ENCODE peak calls at places on chromosomes 12 and 14, in five cellular contexts. One of them, this sample, is unnamed. For H3K9me3, the result is how much of the 10 kb centered on the place peaks cover.

GRCh38 chr14:31059152-31059924 is 33.2 kb upstream of the STRN3 start:
- DNase-seq in PC-3: peak
- DNase-seq in cardiac muscle cell: no peak
- DNase-seq in lung: peak
- DNase-seq in A549: peak
- DNase-seq in this sample: no peak

GRCh38 chr12:879641-880040 is 69.9 kb downstream of the RAD52 start:
- DNase-seq in PC-3: no peak
- DNase-seq in cardiac muscle cell: no peak
- DNase-seq in A549: no peak
- DNase-seq in lung: no peak
- DNase-seq in this sample: no peak

GRCh38 chr12:44372259-44372658 is 503.9 kb downstream of the NELL2 start:
- DNase-seq in PC-3: peak
- DNase-seq in cardiac muscle cell: no peak
- DNase-seq in lung: no peak
- DNase-seq in A549: no peak
- DNase-seq in this sample: no peak

GRCh38 chr14:73620268-73620667 is 8.0 kb downstream of the ACOT6 start:
- DNase-seq in A549: no peak
- DNase-seq in PC-3: no peak
- DNase-seq in lung: no peak
- DNase-seq in cardiac muscle cell: no peak
- DNase-seq in this sample: no peak

GRCh38 chr12:70230934-70231606 is 12.2 kb upstream of the CNOT2 start:
- DNase-seq in A549: no peak
- DNase-seq in lung: no peak
- DNase-seq in PC-3: no peak
- DNase-seq in cardiac muscle cell: no peak
- DNase-seq in this sample: no peak

GRCh38 chr12:42130670-42131402 is 13.8 kb downstream of the GXYLT1 start:
- DNase-seq in lung: peak
- DNase-seq in cardiac muscle cell: no peak
- DNase-seq in PC-3: peak
- DNase-seq in A549: no peak
- DNase-seq in this sample: no peak

GRCh38 chr14:35028435-35028834 is 17.6 kb upstream of the FAM177A1 start:
- DNase-seq in cardiac muscle cell: no peak
- DNase-seq in lung: no peak
- DNase-seq in PC-3: no peak
- DNase-seq in A549: no peak
- DNase-seq in this sample: no peak

GRCh38 chr14:88424573-88424972 is 39.1 kb downstream of the SPATA7 start:
- DNase-seq in lung: no peak
- DNase-seq in PC-3: peak
- DNase-seq in A549: no peak
- DNase-seq in cardiac muscle cell: no peak
- DNase-seq in this sample: no peak

GRCh38 chr12:91191516-91192111 is 9.0 kb upstream of the DCN start:
- DNase-seq in A549: no peak
- DNase-seq in lung: no peak
- DNase-seq in PC-3: no peak
- DNase-seq in cardiac muscle cell: no peak
- DNase-seq in this sample: no peak

GRCh38 chr14:54676822-54677708 is 110.1 kb downstream of the SAMD4A start:
- DNase-seq in A549: peak
- DNase-seq in cardiac muscle cell: no peak
- DNase-seq in lung: no peak
- DNase-seq in PC-3: peak
- DNase-seq in this sample: no peak

GRCh38 chr14:65927871-65928270 is 515.3 kb downstream of the FUT8 start:
- DNase-seq in A549: no peak
- DNase-seq in cardiac muscle cell: no peak
- DNase-seq in lung: no peak
- DNase-seq in PC-3: no peak
- DNase-seq in this sample: peak

GRCh38 chr14:21252149-21252548 is 17.1 kb downstream of the HNRNPC start:
- DNase-seq in cardiac muscle cell: no peak
- DNase-seq in PC-3: no peak
- DNase-seq in lung: no peak
- DNase-seq in A549: no peak
- DNase-seq in this sample: no peak

GRCh38 chr14:89444044-89444443 is 27.0 kb upstream of the FOXN3 start:
- DNase-seq in PC-3: no peak
- DNase-seq in lung: no peak
- DNase-seq in cardiac muscle cell: no peak
- DNase-seq in A549: no peak
- DNase-seq in this sample: peak

GRCh38 chr12:43158126-43158525 is 393.9 kb downstream of the ADAMTS20 start:
- DNase-seq in A549: no peak
- DNase-seq in cardiac muscle cell: no peak
- DNase-seq in lung: no peak
- DNase-seq in PC-3: no peak
- DNase-seq in this sample: no peak

GRCh38 chr14:105600939-105601359 is 74.6 kb downstream of the TMEM121 start:
- DNase-seq in cardiac muscle cell: no peak
- DNase-seq in PC-3: no peak
- DNase-seq in A549: no peak
- DNase-seq in lung: no peak
- DNase-seq in this sample: no peak

GRCh38 chr14:105602243-105602750 is 75.9 kb downstream of the TMEM121 start:
- DNase-seq in lung: no peak
- DNase-seq in A549: no peak
- DNase-seq in cardiac muscle cell: no peak
- DNase-seq in PC-3: no peak
- DNase-seq in this sample: no peak

GRCh38 chr14:105601360-105602242 is 75.2 kb downstream of the TMEM121 start:
- DNase-seq in lung: no peak
- DNase-seq in cardiac muscle cell: no peak
- DNase-seq in A549: no peak
- DNase-seq in PC-3: no peak
- DNase-seq in this sample: no peak

GRCh38 chr14:105605501-105606304 is 79.3 kb downstream of the TMEM121 start:
- DNase-seq in lung: no peak
- DNase-seq in PC-3: no peak
- DNase-seq in A549: no peak
- DNase-seq in cardiac muscle cell: no peak
- DNase-seq in this sample: no peak

GRCh38 chr14:105602799-105603763 is 76.7 kb downstream of the TMEM121 start:
- DNase-seq in A549: no peak
- DNase-seq in PC-3: no peak
- DNase-seq in lung: no peak
- DNase-seq in cardiac muscle cell: no peak
- DNase-seq in this sample: no peak
- H3K9me3 ChIP-seq in A549: under half
- H3K9me3 ChIP-seq in PC-3: under half
- H3K9me3 ChIP-seq in lung: under half
- H3K9me3 ChIP-seq in cardiac muscle cell: under half
- H3K9me3 ChIP-seq in this sample: under half

GRCh38 chr12:10153271-10154144 is 18.4 kb downstream of the OLR1 start:
- DNase-seq in lung: peak
- DNase-seq in cardiac muscle cell: peak
- DNase-seq in A549: peak
- DNase-seq in PC-3: peak
- DNase-seq in this sample: peak
- H3K4me3 ChIP-seq in lung: peak
- H3K4me3 ChIP-seq in cardiac muscle cell: peak
- H3K4me3 ChIP-seq in A549: peak
- H3K4me3 ChIP-seq in PC-3: peak
- H3K4me3 ChIP-seq in this sample: peak

DNA sequence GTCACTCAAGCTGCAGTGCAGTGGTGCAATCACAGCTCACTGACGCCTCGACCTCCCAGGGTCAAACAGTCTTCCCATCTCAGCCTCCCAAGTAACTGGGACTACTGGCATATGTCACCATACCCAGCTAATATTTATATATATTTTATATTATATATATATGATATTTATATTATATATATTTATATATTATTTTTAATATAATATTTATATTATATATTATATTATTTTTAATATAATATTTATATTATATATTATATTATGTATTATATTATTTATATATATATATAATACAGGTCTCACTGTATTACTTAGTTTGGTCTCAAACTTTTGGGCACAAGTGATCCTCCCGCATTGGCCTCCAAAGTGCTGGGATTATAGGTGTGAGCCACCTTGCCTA is 9.4 kb downstream of the ZNF84 start:
- DNase-seq in A549: no peak
- DNase-seq in PC-3: no peak
- DNase-seq in cardiac muscle cell: no peak
- DNase-seq in lung: no peak
- DNase-seq in this sample: no peak
- H3K9me3 ChIP-seq in A549: half or more
- H3K9me3 ChIP-seq in PC-3: half or more
- H3K9me3 ChIP-seq in cardiac muscle cell: under half
- H3K9me3 ChIP-seq in lung: half or more
- H3K9me3 ChIP-seq in this sample: half or more

GRCh38 chr12:111444314-111444705 is 38.6 kb downstream of the SH2B3 start:
- DNase-seq in A549: no peak
- DNase-seq in PC-3: no peak
- DNase-seq in cardiac muscle cell: no peak
- DNase-seq in lung: no peak
- DNase-seq in this sample: no peak

GRCh38 chr12:111443586-111443985 is 37.9 kb downstream of the SH2B3 start:
- DNase-seq in PC-3: peak
- DNase-seq in lung: no peak
- DNase-seq in cardiac muscle cell: no peak
- DNase-seq in A549: no peak
- DNase-seq in this sample: no peak

GRCh38 chr12:111442301-111443045 is 36.8 kb downstream of the SH2B3 start:
- DNase-seq in cardiac muscle cell: no peak
- DNase-seq in PC-3: no peak
- DNase-seq in A549: no peak
- DNase-seq in lung: no peak
- DNase-seq in this sample: no peak

GRCh38 chr12:111444706-111445310 is 39.1 kb downstream of the SH2B3 start:
- DNase-seq in lung: peak
- DNase-seq in PC-3: no peak
- DNase-seq in cardiac muscle cell: peak
- DNase-seq in A549: no peak
- DNase-seq in this sample: peak

DNA sequence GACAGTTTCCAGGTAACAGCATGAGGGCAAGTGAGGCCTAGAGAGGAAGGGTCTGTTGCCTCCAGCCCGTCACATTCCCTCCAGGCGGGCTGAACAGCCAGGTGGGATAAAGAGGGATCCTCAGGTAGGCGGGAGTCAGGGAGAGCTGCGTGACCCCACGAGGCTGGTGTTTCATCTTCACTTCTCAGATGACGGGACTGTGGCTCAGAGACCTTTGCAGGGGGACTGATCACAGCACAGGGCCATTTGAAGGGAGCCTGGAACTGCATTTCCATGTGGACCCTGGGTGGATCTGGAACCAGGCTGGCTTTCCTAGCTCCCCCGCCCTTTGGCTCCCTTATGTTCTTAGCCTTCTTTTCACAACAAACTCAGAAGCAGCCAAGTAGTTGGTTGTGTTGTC is 37.4 kb downstream of the SH2B3 start:
- DNase-seq in A549: no peak
- DNase-seq in PC-3: no peak
- DNase-seq in cardiac muscle cell: no peak
- DNase-seq in lung: no peak
- DNase-seq in this sample: no peak
- H3K4me3 ChIP-seq in A549: no peak
- H3K4me3 ChIP-seq in PC-3: no peak
- H3K4me3 ChIP-seq in cardiac muscle cell: no peak
- H3K4me3 ChIP-seq in lung: no peak
- H3K4me3 ChIP-seq in this sample: no peak

DNA sequence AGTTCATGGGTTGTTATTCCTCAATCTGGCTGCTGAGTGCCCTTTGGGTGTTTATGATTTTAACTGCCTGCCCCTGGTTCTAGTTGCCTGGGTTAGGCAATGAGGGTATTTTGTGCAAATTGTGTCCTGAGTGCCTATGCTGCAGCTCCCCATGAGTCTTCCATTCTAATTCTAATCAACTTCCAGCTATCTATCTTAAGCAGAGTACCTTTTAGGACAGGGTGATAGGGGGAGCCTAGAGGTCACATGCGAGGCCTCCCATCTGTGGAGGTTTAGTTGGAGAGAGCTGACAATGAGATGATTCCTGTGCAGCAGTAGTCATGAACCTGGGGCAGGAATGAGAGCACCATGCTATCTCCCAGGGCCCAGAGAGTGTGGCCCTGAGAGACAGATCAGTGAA is 225.9 kb upstream of the PLEKHG7 start:
- DNase-seq in PC-3: no peak
- DNase-seq in cardiac muscle cell: no peak
- DNase-seq in lung: no peak
- DNase-seq in A549: no peak
- DNase-seq in this sample: no peak
- H3K9me3 ChIP-seq in PC-3: under half
- H3K9me3 ChIP-seq in cardiac muscle cell: under half
- H3K9me3 ChIP-seq in lung: under half
- H3K9me3 ChIP-seq in A549: under half
- H3K9me3 ChIP-seq in this sample: under half

GRCh38 chr12:2120982-2121758 is 68.4 kb downstream of the CACNA1C start:
- DNase-seq in cardiac muscle cell: no peak
- DNase-seq in A549: no peak
- DNase-seq in lung: no peak
- DNase-seq in PC-3: no peak
- DNase-seq in this sample: no peak

GRCh38 chr12:2118061-2118460 is 65.3 kb downstream of the CACNA1C start:
- DNase-seq in cardiac muscle cell: no peak
- DNase-seq in PC-3: no peak
- DNase-seq in A549: no peak
- DNase-seq in lung: no peak
- DNase-seq in this sample: no peak

GRCh38 chr12:2117541-2117940 is 64.8 kb downstream of the CACNA1C start:
- DNase-seq in lung: no peak
- DNase-seq in cardiac muscle cell: no peak
- DNase-seq in A549: no peak
- DNase-seq in PC-3: no peak
- DNase-seq in this sample: no peak

GRCh38 chr12:2118481-2119255 is 65.9 kb downstream of the CACNA1C start:
- DNase-seq in cardiac muscle cell: no peak
- DNase-seq in A549: no peak
- DNase-seq in lung: no peak
- DNase-seq in PC-3: no peak
- DNase-seq in this sample: no peak

GRCh38 chr12:2119266-2119665 is 66.5 kb downstream of the CACNA1C start:
- DNase-seq in A549: no peak
- DNase-seq in PC-3: no peak
- DNase-seq in lung: no peak
- DNase-seq in cardiac muscle cell: no peak
- DNase-seq in this sample: no peak
- H3K4me3 ChIP-seq in A549: no peak
- H3K4me3 ChIP-seq in PC-3: no peak
- H3K4me3 ChIP-seq in lung: no peak
- H3K4me3 ChIP-seq in cardiac muscle cell: no peak
- H3K4me3 ChIP-seq in this sample: no peak